ENCODE peak calls at places on chromosome 9, in eight cellular contexts. One of them, this sample, is unnamed.
A peak's percentile ranks its signal among the peaks of the same experiment; 100 is the strongest.

GRCh38 chr9:132768932-132769894 is 98.9 kb downstream of the GTF3C4 start:
- DNase-seq in iris pigment epithelial cell: peak; percentile 54
- DNase-seq in astrocyte of the spinal cord: peak; percentile 50
- DNase-seq in stimulated activated CD8-positive, alpha-beta memory T cell treated with anti-CD3 and anti-CD28 coated beads, Interleukin-4, amount 100 ng/mL, for 24 hours: peak; percentile 47
- DNase-seq in caudate nucleus: no peak
- DNase-seq in stimulated activated CD4-positive, alpha-beta T cell treated with anti-CD3 and anti-CD28 coated beads, Interleukin-4, amount 100 ng/mL, for 24 hours: peak; percentile 66
- DNase-seq in AG04450: no peak
- DNase-seq in HFFc6: peak; percentile 38
- DNase-seq in this sample: peak; percentile 44

GRCh38 chr9:132163457-132163875 is 1.6 kb downstream of the NTNG2 start:
- DNase-seq in iris pigment epithelial cell: peak; percentile 54
- DNase-seq in astrocyte of the spinal cord: no peak
- DNase-seq in stimulated activated CD8-positive, alpha-beta memory T cell treated with anti-CD3 and anti-CD28 coated beads, Interleukin-4, amount 100 ng/mL, for 24 hours: no peak
- DNase-seq in caudate nucleus: no peak
- DNase-seq in stimulated activated CD4-positive, alpha-beta T cell treated with anti-CD3 and anti-CD28 coated beads, Interleukin-4, amount 100 ng/mL, for 24 hours: no peak
- DNase-seq in AG04450: no peak
- DNase-seq in HFFc6: no peak
- DNase-seq in this sample: no peak

GRCh38 chr9:132673355-132673754 is 3.1 kb downstream of the GTF3C4 start:
- DNase-seq in iris pigment epithelial cell: peak; percentile 73
- DNase-seq in astrocyte of the spinal cord: peak; percentile 41
- DNase-seq in stimulated activated CD8-positive, alpha-beta memory T cell treated with anti-CD3 and anti-CD28 coated beads, Interleukin-4, amount 100 ng/mL, for 24 hours: no peak
- DNase-seq in caudate nucleus: no peak
- DNase-seq in stimulated activated CD4-positive, alpha-beta T cell treated with anti-CD3 and anti-CD28 coated beads, Interleukin-4, amount 100 ng/mL, for 24 hours: peak; percentile 17
- DNase-seq in AG04450: no peak
- DNase-seq in HFFc6: peak; percentile 70
- DNase-seq in this sample: no peak

GRCh38 chr9:123655681-123656423 is 274.1 kb downstream of the DENND1A start:
- DNase-seq in iris pigment epithelial cell: no peak
- DNase-seq in astrocyte of the spinal cord: no peak
- DNase-seq in stimulated activated CD8-positive, alpha-beta memory T cell treated with anti-CD3 and anti-CD28 coated beads, Interleukin-4, amount 100 ng/mL, for 24 hours: no peak
- DNase-seq in caudate nucleus: no peak
- DNase-seq in stimulated activated CD4-positive, alpha-beta T cell treated with anti-CD3 and anti-CD28 coated beads, Interleukin-4, amount 100 ng/mL, for 24 hours: no peak
- DNase-seq in AG04450: no peak
- DNase-seq in HFFc6: no peak
- DNase-seq in this sample: no peak

GRCh38 chr9:137099231-137099630 is 12.4 kb downstream of the MAN1B1 start:
- DNase-seq in iris pigment epithelial cell: no peak
- DNase-seq in astrocyte of the spinal cord: no peak
- DNase-seq in stimulated activated CD8-positive, alpha-beta memory T cell treated with anti-CD3 and anti-CD28 coated beads, Interleukin-4, amount 100 ng/mL, for 24 hours: no peak
- DNase-seq in caudate nucleus: no peak
- DNase-seq in stimulated activated CD4-positive, alpha-beta T cell treated with anti-CD3 and anti-CD28 coated beads, Interleukin-4, amount 100 ng/mL, for 24 hours: no peak
- DNase-seq in AG04450: no peak
- DNase-seq in HFFc6: no peak
- DNase-seq in this sample: no peak

GRCh38 chr9:105908069-105908468 is 213.7 kb downstream of the TMEM38B start:
- DNase-seq in iris pigment epithelial cell: no peak
- DNase-seq in astrocyte of the spinal cord: no peak
- DNase-seq in stimulated activated CD8-positive, alpha-beta memory T cell treated with anti-CD3 and anti-CD28 coated beads, Interleukin-4, amount 100 ng/mL, for 24 hours: no peak
- DNase-seq in caudate nucleus: peak; percentile 17
- DNase-seq in stimulated activated CD4-positive, alpha-beta T cell treated with anti-CD3 and anti-CD28 coated beads, Interleukin-4, amount 100 ng/mL, for 24 hours: no peak
- DNase-seq in AG04450: no peak
- DNase-seq in HFFc6: no peak
- DNase-seq in this sample: no peak

GRCh38 chr9:95494416-95495371 is 22.1 kb downstream of the PTCH1 start:
- DNase-seq in iris pigment epithelial cell: peak; percentile 32
- DNase-seq in astrocyte of the spinal cord: peak; percentile 10
- DNase-seq in stimulated activated CD8-positive, alpha-beta memory T cell treated with anti-CD3 and anti-CD28 coated beads, Interleukin-4, amount 100 ng/mL, for 24 hours: peak; percentile 74
- DNase-seq in caudate nucleus: peak; percentile 64
- DNase-seq in stimulated activated CD4-positive, alpha-beta T cell treated with anti-CD3 and anti-CD28 coated beads, Interleukin-4, amount 100 ng/mL, for 24 hours: peak; percentile 82
- DNase-seq in AG04450: no peak
- DNase-seq in HFFc6: no peak
- DNase-seq in this sample: peak; percentile 73

GRCh38 chr9:22147818-22148573 is 138.9 kb upstream of the CDKN2B start:
- DNase-seq in iris pigment epithelial cell: peak; percentile 99
- DNase-seq in astrocyte of the spinal cord: peak; percentile 96
- DNase-seq in stimulated activated CD8-positive, alpha-beta memory T cell treated with anti-CD3 and anti-CD28 coated beads, Interleukin-4, amount 100 ng/mL, for 24 hours: no peak
- DNase-seq in caudate nucleus: no peak
- DNase-seq in stimulated activated CD4-positive, alpha-beta T cell treated with anti-CD3 and anti-CD28 coated beads, Interleukin-4, amount 100 ng/mL, for 24 hours: peak; percentile 24
- DNase-seq in AG04450: peak; percentile 75
- DNase-seq in HFFc6: peak; percentile 39
- DNase-seq in this sample: peak; percentile 16

GRCh38 chr9:880725-881124 is 39.2 kb downstream of the DMRT1 start:
- DNase-seq in iris pigment epithelial cell: no peak
- DNase-seq in astrocyte of the spinal cord: no peak
- DNase-seq in stimulated activated CD8-positive, alpha-beta memory T cell treated with anti-CD3 and anti-CD28 coated beads, Interleukin-4, amount 100 ng/mL, for 24 hours: peak; percentile 8
- DNase-seq in caudate nucleus: no peak
- DNase-seq in stimulated activated CD4-positive, alpha-beta T cell treated with anti-CD3 and anti-CD28 coated beads, Interleukin-4, amount 100 ng/mL, for 24 hours: no peak
- DNase-seq in AG04450: no peak
- DNase-seq in HFFc6: no peak
- DNase-seq in this sample: no peak

GRCh38 chr9:20095430-20096092 is 306.7 kb upstream of the SLC24A2 start:
- DNase-seq in iris pigment epithelial cell: no peak
- DNase-seq in astrocyte of the spinal cord: no peak
- DNase-seq in stimulated activated CD8-positive, alpha-beta memory T cell treated with anti-CD3 and anti-CD28 coated beads, Interleukin-4, amount 100 ng/mL, for 24 hours: no peak
- DNase-seq in caudate nucleus: no peak
- DNase-seq in stimulated activated CD4-positive, alpha-beta T cell treated with anti-CD3 and anti-CD28 coated beads, Interleukin-4, amount 100 ng/mL, for 24 hours: no peak
- DNase-seq in AG04450: no peak
- DNase-seq in HFFc6: no peak
- DNase-seq in this sample: no peak

GRCh38 chr9:27394154-27394825 is 97.3 kb upstream of the EQTN start:
- DNase-seq in iris pigment epithelial cell: no peak
- DNase-seq in astrocyte of the spinal cord: no peak
- DNase-seq in stimulated activated CD8-positive, alpha-beta memory T cell treated with anti-CD3 and anti-CD28 coated beads, Interleukin-4, amount 100 ng/mL, for 24 hours: no peak
- DNase-seq in caudate nucleus: no peak
- DNase-seq in stimulated activated CD4-positive, alpha-beta T cell treated with anti-CD3 and anti-CD28 coated beads, Interleukin-4, amount 100 ng/mL, for 24 hours: no peak
- DNase-seq in AG04450: no peak
- DNase-seq in HFFc6: no peak
- DNase-seq in this sample: no peak

GRCh38 chr9:114853071-114853865 is 47.4 kb upstream of the TNFSF15 start:
- DNase-seq in iris pigment epithelial cell: no peak
- DNase-seq in astrocyte of the spinal cord: no peak
- DNase-seq in stimulated activated CD8-positive, alpha-beta memory T cell treated with anti-CD3 and anti-CD28 coated beads, Interleukin-4, amount 100 ng/mL, for 24 hours: no peak
- DNase-seq in caudate nucleus: no peak
- DNase-seq in stimulated activated CD4-positive, alpha-beta T cell treated with anti-CD3 and anti-CD28 coated beads, Interleukin-4, amount 100 ng/mL, for 24 hours: no peak
- DNase-seq in AG04450: no peak
- DNase-seq in HFFc6: no peak
- DNase-seq in this sample: no peak

GRCh38 chr9:137545123-137545522 is 5.1 kb downstream of the PNPLA7 start:
- DNase-seq in iris pigment epithelial cell: peak; percentile 52
- DNase-seq in astrocyte of the spinal cord: peak; percentile 17
- DNase-seq in stimulated activated CD8-positive, alpha-beta memory T cell treated with anti-CD3 and anti-CD28 coated beads, Interleukin-4, amount 100 ng/mL, for 24 hours: no peak
- DNase-seq in caudate nucleus: no peak
- DNase-seq in stimulated activated CD4-positive, alpha-beta T cell treated with anti-CD3 and anti-CD28 coated beads, Interleukin-4, amount 100 ng/mL, for 24 hours: no peak
- DNase-seq in AG04450: no peak
- DNase-seq in HFFc6: no peak
- DNase-seq in this sample: no peak

GRCh38 chr9:110332766-110333165 is 4.9 kb downstream of the TXNDC8 start:
- DNase-seq in iris pigment epithelial cell: no peak
- DNase-seq in astrocyte of the spinal cord: no peak
- DNase-seq in stimulated activated CD8-positive, alpha-beta memory T cell treated with anti-CD3 and anti-CD28 coated beads, Interleukin-4, amount 100 ng/mL, for 24 hours: no peak
- DNase-seq in caudate nucleus: no peak
- DNase-seq in stimulated activated CD4-positive, alpha-beta T cell treated with anti-CD3 and anti-CD28 coated beads, Interleukin-4, amount 100 ng/mL, for 24 hours: no peak
- DNase-seq in AG04450: no peak
- DNase-seq in HFFc6: no peak
- DNase-seq in this sample: no peak

GRCh38 chr9:94805585-94805984 is 79.1 kb downstream of the AOPEP start:
- DNase-seq in iris pigment epithelial cell: peak; percentile 98
- DNase-seq in astrocyte of the spinal cord: peak; percentile 87
- DNase-seq in stimulated activated CD8-positive, alpha-beta memory T cell treated with anti-CD3 and anti-CD28 coated beads, Interleukin-4, amount 100 ng/mL, for 24 hours: no peak
- DNase-seq in caudate nucleus: no peak
- DNase-seq in stimulated activated CD4-positive, alpha-beta T cell treated with anti-CD3 and anti-CD28 coated beads, Interleukin-4, amount 100 ng/mL, for 24 hours: no peak
- DNase-seq in AG04450: peak; percentile 88
- DNase-seq in HFFc6: peak; percentile 92
- DNase-seq in this sample: no peak

GRCh38 chr9:94147776-94148175 is 63.5 kb downstream of the PTPDC1 start:
- DNase-seq in iris pigment epithelial cell: no peak
- DNase-seq in astrocyte of the spinal cord: no peak
- DNase-seq in stimulated activated CD8-positive, alpha-beta memory T cell treated with anti-CD3 and anti-CD28 coated beads, Interleukin-4, amount 100 ng/mL, for 24 hours: no peak
- DNase-seq in caudate nucleus: no peak
- DNase-seq in stimulated activated CD4-positive, alpha-beta T cell treated with anti-CD3 and anti-CD28 coated beads, Interleukin-4, amount 100 ng/mL, for 24 hours: no peak
- DNase-seq in AG04450: no peak
- DNase-seq in HFFc6: no peak
- DNase-seq in this sample: no peak

GRCh38 chr9:112659906-112660305 is 58.0 kb downstream of the INIP start:
- DNase-seq in iris pigment epithelial cell: no peak
- DNase-seq in astrocyte of the spinal cord: no peak
- DNase-seq in stimulated activated CD8-positive, alpha-beta memory T cell treated with anti-CD3 and anti-CD28 coated beads, Interleukin-4, amount 100 ng/mL, for 24 hours: no peak
- DNase-seq in caudate nucleus: no peak
- DNase-seq in stimulated activated CD4-positive, alpha-beta T cell treated with anti-CD3 and anti-CD28 coated beads, Interleukin-4, amount 100 ng/mL, for 24 hours: no peak
- DNase-seq in AG04450: no peak
- DNase-seq in HFFc6: no peak
- DNase-seq in this sample: no peak

GRCh38 chr9:82082563-82082962 is 94.0 kb downstream of the SPATA31D1 start:
- DNase-seq in iris pigment epithelial cell: no peak
- DNase-seq in astrocyte of the spinal cord: no peak
- DNase-seq in stimulated activated CD8-positive, alpha-beta memory T cell treated with anti-CD3 and anti-CD28 coated beads, Interleukin-4, amount 100 ng/mL, for 24 hours: no peak
- DNase-seq in caudate nucleus: no peak
- DNase-seq in stimulated activated CD4-positive, alpha-beta T cell treated with anti-CD3 and anti-CD28 coated beads, Interleukin-4, amount 100 ng/mL, for 24 hours: no peak
- DNase-seq in AG04450: no peak
- DNase-seq in HFFc6: no peak
- DNase-seq in this sample: no peak

GRCh38 chr9:83132768-83133167 is 69.8 kb upstream of the RASEF start:
- DNase-seq in iris pigment epithelial cell: no peak
- DNase-seq in astrocyte of the spinal cord: no peak
- DNase-seq in stimulated activated CD8-positive, alpha-beta memory T cell treated with anti-CD3 and anti-CD28 coated beads, Interleukin-4, amount 100 ng/mL, for 24 hours: no peak
- DNase-seq in caudate nucleus: no peak
- DNase-seq in stimulated activated CD4-positive, alpha-beta T cell treated with anti-CD3 and anti-CD28 coated beads, Interleukin-4, amount 100 ng/mL, for 24 hours: no peak
- DNase-seq in AG04450: no peak
- DNase-seq in HFFc6: no peak
- DNase-seq in this sample: no peak

This sample was measured in activated T-cell treated with anti-CD3 and anti-CD28 coated beads for 24 hours.